ENCODE peak calls at places on chromosomes 3 and 15, in four cellular contexts. B is coronary artery, F is IMR-90, L is choroid plexus epithelial cell. D is an unnamed sample.

GRCh38 chr15:59371458-59372351 is 966 bp downstream of the MYO1E start:
- DNase-seq in B (peak), F (no peak), L (peak), D (peak)

GRCh38 chr15:52657338-52657737 is 21.9 kb downstream of the ATOSA start:
- DNase-seq in B (no peak), F (peak), L (peak), D (no peak)

GRCh38 chr15:101810905-101811304 is 1.1 kb upstream of the OR4F15 start:
- DNase-seq in B (no peak), F (no peak), L (peak), D (no peak)

GRCh38 chr3:66593978-66594377 is 93.2 kb upstream of the LRIG1 start:
- DNase-seq in B (no peak), F (peak), L (peak), D (no peak)

GRCh38 chr3:71930056-71930991 is 145.4 kb upstream of the PROK2 start:
- DNase-seq in B (no peak), F (peak), L (peak), D (no peak)

GRCh38 chr3:114128231-114128630 is 50.6 kb downstream of the DRD3 start:
- DNase-seq in B (no peak), F (peak), L (peak), D (no peak)

GRCh38 chr15:25862469-25863066 is 559 bp downstream of the ATP10A start:
- DNase-seq in B (no peak), F (no peak), L (no peak), D (no peak)

GRCh38 chr3:118577055-118577759 is 457.4 kb downstream of the IGSF11 start:
- DNase-seq in B (no peak), F (no peak), L (no peak), D (no peak)

GRCh38 chr15:67832965-67833503 is 6.8 kb downstream of the RNU6-1 start:
- DNase-seq in B (no peak), F (no peak), L (no peak), D (no peak)

GRCh38 chr3:9217784-9218513 is 31.5 kb downstream of the SRGAP3 start:
- DNase-seq in B (no peak), F (no peak), L (no peak), D (no peak)

GRCh38 chr15:42593143-42593542 is 17.7 kb downstream of the STARD9 start:
- DNase-seq in B (no peak), F (peak), L (no peak), D (no peak)

GRCh38 chr15:100958326-100959065 is 39.3 kb downstream of the LRRK1 start:
- DNase-seq in B (no peak), F (peak), L (peak), D (no peak)

GRCh38 chr3:64484289-64484992 is 203.4 kb downstream of the ADAMTS9 start:
- DNase-seq in B (peak), F (peak), L (peak), D (peak)

GRCh38 chr3:170815340-170815739 is 54.7 kb downstream of the RPL22L1 start:
- DNase-seq in B (no peak), F (no peak), L (peak), D (no peak)

GRCh38 chr15:41055706-41056105 is 60.4 kb downstream of the INO80 start:
- DNase-seq in B (no peak), F (no peak), L (no peak), D (no peak)

GRCh38 chr15:47326506-47326905 is 390.8 kb upstream of the SEMA6D start:
- DNase-seq in B (no peak), F (no peak), L (no peak), D (no peak)

GRCh38 chr15:70569718-70570231 is 193.6 kb downstream of the UACA start:
- DNase-seq in B (peak), F (peak), L (peak), D (no peak)

GRCh38 chr15:80180468-80180867 is 27.7 kb downstream of the FAH start:
- DNase-seq in B (no peak), F (no peak), L (no peak), D (no peak)

GRCh38 chr15:45457641-45458539 is 64.7 kb downstream of the SLC30A4 start:
- DNase-seq in B (no peak), F (peak), L (peak), D (no peak)

GRCh38 chr3:119870512-119870911 is 88.6 kb downstream of the NR1I2 start:
- DNase-seq in B (no peak), F (no peak), L (no peak), D (no peak)

GRCh38 chr3:36514171-36514570 is 133.9 kb downstream of the STAC start:
- DNase-seq in B (no peak), F (peak), L (no peak), D (no peak)

GRCh38 chr3:41334426-41334825 is 135.1 kb downstream of the CTNNB1 start:
- DNase-seq in B (no peak), F (no peak), L (no peak), D (no peak)

GRCh38 chr3:127289646-127290575 is 2.1 kb upstream of the PRR20G start:
- DNase-seq in B (no peak), F (peak), L (no peak), D (no peak)

GRCh38 chr15:75790631-75791336 is 52.5 kb upstream of the UBE2Q2 start:
- DNase-seq in B (no peak), F (no peak), L (no peak), D (no peak)

GRCh38 chr3:186991470-186991869 is 61.1 kb downstream of the ST6GAL1 start:
- DNase-seq in B (no peak), F (no peak), L (no peak), D (no peak)

GRCh38 chr3:141530133-141530768 is 43.4 kb downstream of the RASA2 start:
- DNase-seq in B (no peak), F (peak), L (peak), D (no peak)

GRCh38 chr15:25251700-25252390 is 187.0 kb downstream of the UBE3A start:
- DNase-seq in B (no peak), F (no peak), L (no peak), D (no peak)

GRCh38 chr15:36501063-36501678 is 78.3 kb upstream of the CDIN1 start:
- DNase-seq in B (no peak), F (peak), L (peak), D (no peak)

GRCh38 chr3:148975277-148975676 is 16.1 kb upstream of the GYG1 start:
- DNase-seq in B (no peak), F (no peak), L (no peak), D (no peak)

GRCh38 chr3:184738982-184739381 is 27.1 kb upstream of the MAGEF1 start:
- DNase-seq in B (peak), F (no peak), L (no peak), D (peak)

GRCh38 chr3:184739594-184740505 is 28.0 kb upstream of the MAGEF1 start:
- DNase-seq in B (peak), F (no peak), L (no peak), D (no peak)

GRCh38 chr3:184737063-184737462 is 25.2 kb upstream of the MAGEF1 start:
- DNase-seq in B (peak), F (no peak), L (no peak), D (no peak)

GRCh38 chr3:184737641-184738518 is 26.0 kb upstream of the MAGEF1 start:
- DNase-seq in B (peak), F (peak), L (peak), D (no peak)

GRCh38 chr3:184738519-184738890 is 26.6 kb upstream of the MAGEF1 start:
- DNase-seq in B (no peak), F (no peak), L (no peak), D (no peak)
- H3K4me3 ChIP-seq in B (no peak), F (no peak), L (no peak), D (no peak)

DNA sequence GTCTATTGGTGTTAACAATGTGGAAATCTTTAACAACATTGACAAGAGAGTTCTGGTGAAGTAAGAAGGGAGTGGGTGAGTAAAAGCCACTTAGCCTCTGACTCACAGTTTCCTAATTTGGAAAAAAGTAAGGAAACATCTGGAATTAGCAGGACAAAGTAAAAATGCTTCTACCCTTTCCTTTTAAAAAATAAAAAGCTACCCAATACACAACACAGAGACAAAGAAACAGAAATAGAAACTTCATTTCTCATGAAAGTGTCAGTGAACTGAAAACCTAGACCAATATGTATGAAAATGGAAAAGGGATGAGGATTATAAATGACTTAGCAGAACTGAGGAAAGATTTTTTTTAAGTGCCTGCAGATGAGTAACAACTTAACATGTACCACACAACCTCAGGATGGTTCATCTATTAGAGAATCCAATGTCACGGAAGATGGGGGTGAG is 65.4 kb downstream of the SSR3 start:
- DNase-seq in B (no peak), F (peak), L (no peak), D (no peak)
- H3K4me3 ChIP-seq in B (no peak), F (no peak), L (no peak), D (no peak)

GRCh38 chr3:153164009-153164550 is 2.1 kb downstream of the RAP2B start:
- DNase-seq in B (no peak), F (no peak), L (no peak), D (no peak)

GRCh38 chr3:153162513-153163348 is 705 bp downstream of the RAP2B start:
- DNase-seq in B (peak), F (peak), L (peak), D (peak)

GRCh38 chr3:153165211-153165815 is 3.3 kb downstream of the RAP2B start:
- DNase-seq in B (no peak), F (peak), L (peak), D (no peak)

GRCh38 chr3:153163349-153164008 is 1.5 kb downstream of the RAP2B start:
- DNase-seq in B (no peak), F (peak), L (peak), D (peak)

DNA sequence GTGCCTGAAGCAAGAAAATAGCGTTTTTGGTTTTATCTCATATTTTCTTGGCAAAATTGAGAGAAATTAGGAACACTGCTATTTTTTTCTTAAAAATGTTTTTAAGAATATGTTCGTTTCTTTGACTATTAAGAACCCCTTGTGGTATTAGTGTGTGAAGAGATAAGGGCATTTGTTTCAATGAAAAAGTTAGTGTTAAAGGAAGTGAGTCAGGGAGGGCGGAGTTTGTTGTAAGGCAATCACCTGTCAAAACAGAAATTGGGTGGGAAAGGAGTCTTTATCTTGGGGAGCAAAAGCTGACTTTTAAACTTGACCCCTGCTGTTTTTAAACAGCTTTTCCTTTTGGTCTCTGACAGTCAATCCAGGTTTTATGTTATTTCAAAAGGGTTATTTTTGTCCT is 4.2 kb downstream of the RAP2B start:
- DNase-seq in B (no peak), F (peak), L (peak), D (no peak)
- H3K4me3 ChIP-seq in B (peak), F (no peak), L (peak), D (no peak)

GRCh38 chr3:122183893-122184590 is 574 bp downstream of the CASR start:
- DNase-seq in B (no peak), F (no peak), L (no peak), D (peak)
- H3K4me3 ChIP-seq in B (peak), F (no peak), L (no peak), D (peak)

DNA sequence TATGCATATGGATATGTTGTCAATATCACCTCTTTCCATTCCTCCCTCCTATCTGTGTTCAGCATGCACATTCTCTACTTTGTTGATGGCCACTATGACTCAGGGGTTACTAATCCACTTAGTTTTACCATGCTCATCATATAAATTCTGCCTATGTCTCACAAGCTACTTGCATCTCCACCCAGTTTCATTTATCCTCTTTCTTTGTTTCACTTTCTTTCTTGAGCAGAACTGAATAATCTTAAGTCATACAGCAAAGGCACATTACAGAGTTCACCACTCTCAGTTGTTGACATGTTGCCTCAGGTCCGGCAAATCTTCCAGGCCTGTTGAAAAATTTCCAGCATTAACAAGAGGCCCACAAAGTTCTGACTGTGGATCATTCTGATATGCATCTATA is 71.5 kb downstream of the SSR3 start:
- DNase-seq in B (no peak), F (peak), L (peak), D (no peak)
- H3K4me3 ChIP-seq in B (no peak), F (no peak), L (no peak), D (no peak)

GRCh38 chr3:120908030-120908802 is at the start of gene STXBP5L:
- DNase-seq in B (no peak), F (peak), L (peak), D (peak)
- H3K4me3 ChIP-seq in B (peak), F (peak), L (peak), D (peak)

GRCh38 chr3:169668957-169669681 is 5.6 kb upstream of the MECOM start:
- DNase-seq in B (no peak), F (peak), L (peak), D (peak)
- H3K4me3 ChIP-seq in B (peak), F (peak), L (peak), D (peak)

D was measured in kidney.